ENCODE peak calls at places on chromosomes 16 and 17, in six cellular contexts. L is fibroblast of lung, Y is H9, X is A549, V is lung, W is GM10248. N is an unnamed sample.

GRCh38 chr16:21717608-21718007 is 53.8 kb downstream of the OTOA start:
- DNase-seq in L (no peak), Y (no peak), X (no peak), V (no peak), W (no peak), N (no peak)

GRCh38 chr17:78806451-78806850 is 24.4 kb upstream of the CYTH1 start:
- DNase-seq in L (no peak), Y (no peak), X (peak), V (no peak), W (no peak), N (no peak)

GRCh38 chr16:12176051-12176450 is 199.5 kb downstream of the SNX29 start:
- DNase-seq in L (no peak), Y (no peak), X (no peak), V (no peak), W (no peak), N (no peak)

GRCh38 chr17:2239882-2240430 is 63.6 kb downstream of the SMG6 start:
- DNase-seq in L (peak), Y (no peak), X (peak), V (no peak), W (peak), N (peak)

GRCh38 chr17:45353047-45353446 is 36.2 kb upstream of the MAP3K14 start:
- DNase-seq in L (no peak), Y (peak), X (no peak), V (no peak), W (peak), N (no peak)

GRCh38 chr16:84547539-84548058 is 43.1 kb upstream of the MEAK7 start:
- DNase-seq in L (no peak), Y (no peak), X (no peak), V (no peak), W (no peak), N (no peak)

GRCh38 chr16:27839419-27839818 is 224.1 kb downstream of the GSG1L start:
- DNase-seq in L (no peak), Y (peak), X (no peak), V (no peak), W (no peak), N (no peak)

GRCh38 chr16:59181821-59182420 is 447.8 kb upstream of the GOT2 start:
- DNase-seq in L (no peak), Y (no peak), X (no peak), V (no peak), W (no peak), N (no peak)

GRCh38 chr17:63476494-63476856 is 386 bp upstream of the ACE start:
- DNase-seq in L (no peak), Y (peak), X (no peak), V (no peak), W (no peak), N (no peak)

GRCh38 chr17:41532947-41533570 is 5.0 kb upstream of the KRT19 start:
- DNase-seq in L (no peak), Y (no peak), X (no peak), V (peak), W (no peak), N (no peak)

GRCh38 chr17:41528959-41529353 is 848 bp upstream of the KRT19 start:
- DNase-seq in L (no peak), Y (no peak), X (no peak), V (no peak), W (no peak), N (no peak)

GRCh38 chr17:41531993-41532392 is 3.9 kb upstream of the KRT19 start:
- DNase-seq in L (no peak), Y (no peak), X (no peak), V (no peak), W (no peak), N (no peak)

GRCh38 chr17:41529491-41529915 is 1.4 kb upstream of the KRT19 start:
- DNase-seq in L (no peak), Y (no peak), X (no peak), V (no peak), W (no peak), N (no peak)

GRCh38 chr17:41530062-41531048 is 2.2 kb upstream of the KRT19 start:
- DNase-seq in L (peak), Y (no peak), X (peak), V (no peak), W (no peak), N (peak)
- TF ChIP-seq CTCF in L (no peak), Y (no peak), X (no peak), V (no peak), W (no peak), N (no peak)

GRCh38 chr16:89293276-89294143 is 76.0 kb downstream of the ZNF778 start:
- DNase-seq in L (peak), Y (peak), X (no peak), V (peak), W (no peak), N (no peak)
- TF ChIP-seq CTCF in L (no peak), Y (peak), X (no peak), V (no peak), W (no peak), N (no peak)

DNA sequence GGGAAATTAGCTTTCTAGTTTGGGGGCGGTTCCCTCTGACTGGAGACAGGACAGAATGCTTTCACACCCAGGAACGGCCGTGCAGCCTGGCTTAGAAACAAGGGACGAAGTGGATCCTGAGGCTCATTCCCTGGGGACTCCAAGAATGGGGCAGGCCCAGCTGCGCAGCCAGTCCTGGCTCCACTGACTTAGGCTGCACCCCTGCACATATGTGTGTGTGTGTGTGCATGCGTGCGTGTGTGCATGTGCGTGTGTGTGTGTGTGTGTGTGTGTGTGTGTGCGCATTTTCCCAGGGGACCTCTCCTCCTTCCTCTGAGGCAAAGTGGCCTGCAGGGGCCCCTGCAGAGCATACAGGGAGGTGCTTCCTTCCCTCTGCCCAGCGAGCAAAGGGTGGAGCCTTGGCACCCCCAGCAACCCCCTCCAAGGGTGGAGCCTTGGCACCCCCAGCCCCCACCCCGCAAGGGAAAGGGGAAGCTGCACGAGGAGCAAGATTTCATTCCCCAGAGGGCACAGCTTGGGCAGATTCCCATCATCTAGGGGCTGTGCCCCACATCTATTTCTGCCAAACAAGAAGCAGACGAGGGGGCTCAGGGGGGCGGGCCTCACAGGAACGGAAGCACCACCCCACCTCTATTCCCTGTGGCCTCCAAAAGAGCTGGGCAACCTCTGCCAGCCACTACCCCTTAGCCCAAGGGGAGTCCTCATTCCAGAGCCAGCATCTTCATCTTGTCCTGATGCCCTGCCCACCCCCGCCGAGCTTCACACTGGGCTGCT is 97.6 kb upstream of the CBX4 start:
- DNase-seq in L (no peak), Y (no peak), X (no peak), V (no peak), W (no peak), N (no peak)
- TF ChIP-seq CTCF in L (no peak), Y (no peak), X (no peak), V (no peak), W (no peak), N (no peak)

GRCh38 chr16:23556881-23557778 is at the start of the genes EARS2 and UBFD1:
- DNase-seq in L (peak), Y (peak), X (peak), V (peak), W (peak), N (peak)
- TF ChIP-seq CTCF in L (peak), Y (peak), X (peak), V (peak), W (peak), N (peak)

GRCh38 chr16:72959301-72959996 is 88.5 kb downstream of the ZFHX3 start:
- DNase-seq in L (no peak), Y (no peak), X (no peak), V (no peak), W (no peak), N (no peak)
- TF ChIP-seq CTCF in L (no peak), Y (no peak), X (no peak), V (no peak), W (no peak), N (no peak)

DNA sequence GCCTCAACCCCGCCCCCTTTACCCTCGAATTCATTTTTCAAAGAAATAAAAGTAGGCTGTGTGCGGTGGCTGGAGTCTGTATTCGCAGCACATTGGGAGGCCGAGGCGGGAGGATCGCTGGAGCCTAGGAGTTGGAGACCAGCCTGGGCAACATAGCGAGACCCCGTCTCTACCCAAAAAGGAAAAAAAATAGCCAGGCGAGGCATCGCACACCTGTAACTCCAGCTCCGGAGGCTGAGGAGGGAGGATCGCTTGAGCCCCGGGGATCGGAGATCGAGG is 671 bp upstream of the TOP2A start:
- DNase-seq in L (no peak), Y (no peak), X (no peak), V (no peak), W (no peak), N (no peak)
- TF ChIP-seq CTCF in L (no peak), Y (no peak), X (no peak), V (no peak), W (no peak), N (no peak)

GRCh38 chr16:47644661-47645060 is 183.5 kb downstream of the PHKB start:
- DNase-seq in L (peak), Y (no peak), X (no peak), V (no peak), W (no peak), N (no peak)
- TF ChIP-seq CTCF in L (no peak), Y (no peak), X (no peak), V (no peak), W (no peak), N (no peak)